ENCODE peak calls at places on chromosomes 2 and 18, in four cellular contexts. One of them, this sample, is unnamed.

GRCh38 chr2:217338306-217338916 is 478.5 kb upstream of the TNP1 start:
- DNase-seq in AG09309: peak
- DNase-seq in sigmoid colon: peak
- DNase-seq in fibroblast of lung: peak
- DNase-seq in this sample: no peak

GRCh38 chr18:24825397-24825796 is 365.0 kb downstream of the HRH4 start:
- DNase-seq in AG09309: no peak
- DNase-seq in sigmoid colon: no peak
- DNase-seq in fibroblast of lung: no peak
- DNase-seq in this sample: no peak

GRCh38 chr2:99811544-99811943 is 321.7 kb upstream of the REV1 start:
- DNase-seq in AG09309: peak
- DNase-seq in sigmoid colon: no peak
- DNase-seq in fibroblast of lung: peak
- DNase-seq in this sample: no peak

GRCh38 chr18:5772271-5772670 is 123.1 kb downstream of the TMEM200C start:
- DNase-seq in AG09309: no peak
- DNase-seq in sigmoid colon: peak
- DNase-seq in fibroblast of lung: no peak
- DNase-seq in this sample: no peak

GRCh38 chr2:127954857-127955256 is 69.1 kb upstream of the AMMECR1L start:
- DNase-seq in AG09309: no peak
- DNase-seq in sigmoid colon: no peak
- DNase-seq in fibroblast of lung: no peak
- DNase-seq in this sample: no peak

GRCh38 chr18:39960545-39960944 is 1994.5 kb upstream of the PIK3C3 start:
- DNase-seq in AG09309: no peak
- DNase-seq in sigmoid colon: no peak
- DNase-seq in fibroblast of lung: peak
- DNase-seq in this sample: no peak

GRCh38 chr2:151729837-151730236 is 4.4 kb downstream of the NEB start:
- DNase-seq in AG09309: no peak
- DNase-seq in sigmoid colon: no peak
- DNase-seq in fibroblast of lung: no peak
- DNase-seq in this sample: no peak

GRCh38 chr2:23418490-23418911 is 33.5 kb downstream of the KLHL29 start:
- DNase-seq in AG09309: no peak
- DNase-seq in sigmoid colon: no peak
- DNase-seq in fibroblast of lung: peak
- DNase-seq in this sample: no peak

GRCh38 chr2:105544591-105545377 is 145.9 kb upstream of the FHL2 start:
- DNase-seq in AG09309: no peak
- DNase-seq in sigmoid colon: no peak
- DNase-seq in fibroblast of lung: no peak
- DNase-seq in this sample: no peak

GRCh38 chr18:4888251-4888650 is 308.8 kb downstream of the AKAIN1 start:
- DNase-seq in AG09309: no peak
- DNase-seq in sigmoid colon: no peak
- DNase-seq in fibroblast of lung: no peak
- DNase-seq in this sample: no peak

GRCh38 chr2:219228745-219229374 is 576 bp downstream of the ATG9A start:
- DNase-seq in AG09309: no peak
- DNase-seq in sigmoid colon: peak
- DNase-seq in fibroblast of lung: no peak
- DNase-seq in this sample: no peak

GRCh38 chr18:26091047-26091630 is 726 bp upstream of the SS18 start:
- DNase-seq in AG09309: peak
- DNase-seq in sigmoid colon: peak
- DNase-seq in fibroblast of lung: no peak
- DNase-seq in this sample: no peak

GRCh38 chr2:98691307-98691706 is 39.6 kb downstream of the MGAT4A start:
- DNase-seq in AG09309: no peak
- DNase-seq in sigmoid colon: no peak
- DNase-seq in fibroblast of lung: peak
- DNase-seq in this sample: no peak

GRCh38 chr2:172364261-172364660 is 63.1 kb upstream of the ITGA6 start:
- DNase-seq in AG09309: no peak
- DNase-seq in sigmoid colon: no peak
- DNase-seq in fibroblast of lung: no peak
- DNase-seq in this sample: no peak

GRCh38 chr2:38485734-38486133 is 108.7 kb upstream of the ATL2 start:
- DNase-seq in AG09309: no peak
- DNase-seq in sigmoid colon: no peak
- DNase-seq in fibroblast of lung: no peak
- DNase-seq in this sample: no peak

GRCh38 chr2:16069663-16069932 is 129.2 kb downstream of the MYCN start:
- DNase-seq in AG09309: no peak
- DNase-seq in sigmoid colon: no peak
- DNase-seq in fibroblast of lung: no peak
- DNase-seq in this sample: no peak

GRCh38 chr2:69589973-69590652 is 53.4 kb downstream of the AAK1 start:
- DNase-seq in AG09309: no peak
- DNase-seq in sigmoid colon: no peak
- DNase-seq in fibroblast of lung: peak
- DNase-seq in this sample: no peak

GRCh38 chr18:46623541-46623940 is 33.5 kb downstream of the LOXHD1 start:
- DNase-seq in AG09309: no peak
- DNase-seq in sigmoid colon: no peak
- DNase-seq in fibroblast of lung: no peak
- DNase-seq in this sample: peak

GRCh38 chr2:68878071-68878711 is 7.0 kb upstream of the BMP10 start:
- DNase-seq in AG09309: no peak
- DNase-seq in sigmoid colon: no peak
- DNase-seq in fibroblast of lung: peak
- DNase-seq in this sample: no peak

GRCh38 chr18:28183418-28184078 is 6.6 kb upstream of the CDH2 start:
- DNase-seq in AG09309: peak
- DNase-seq in sigmoid colon: no peak
- DNase-seq in fibroblast of lung: peak
- DNase-seq in this sample: no peak

GRCh38 chr18:61893304-61893970 is 630 bp upstream of the RNF152 start:
- DNase-seq in AG09309: no peak
- DNase-seq in sigmoid colon: peak
- DNase-seq in fibroblast of lung: peak
- DNase-seq in this sample: peak

This sample was measured in activated T-cell treated with anti-CD3 and anti-CD28 coated beads, Interleukin-2, amount 50 U/mL, for 1 hour.